ENCODE peak calls at places on chromosomes 1 and 21, in nine cellular contexts. V is RPMI8226; W is mammary epithelial cell; C is T-helper 9 cell; Y is NCI-H187; I is sigmoid colon; A is substantia nigra; G is heart right ventricle; S is activated CD8-positive, alpha-beta memory T cell treated with anti-CD3 and anti-CD28 coated beads for 1 hour. M is an unnamed sample.

GRCh38 chr1:182348916-182349747 is 42.5 kb downstream of the GLUL start:
- DNase-seq in V (no peak), W (no peak), C (no peak), Y (no peak), I (peak), A (no peak), G (peak), S (no peak), M (no peak)

GRCh38 chr1:3072948-3073519 is 4.0 kb downstream of the PRDM16 start:
- DNase-seq in V (no peak), W (no peak), C (no peak), Y (no peak), I (no peak), A (no peak), G (no peak), S (no peak), M (no peak)

GRCh38 chr1:38114633-38115032 is 68.0 kb upstream of the POU3F1 start:
- DNase-seq in V (no peak), W (no peak), C (no peak), Y (no peak), I (no peak), A (no peak), G (no peak), S (no peak), M (no peak)

GRCh38 chr1:19373206-19374126 is 61.3 kb downstream of the SLC66A1 start:
- DNase-seq in V (no peak), W (no peak), C (no peak), Y (no peak), I (no peak), A (no peak), G (no peak), S (no peak), M (no peak)

GRCh38 chr1:171965802-171966201 is 124.5 kb downstream of the DNM3 start:
- DNase-seq in V (no peak), W (peak), C (no peak), Y (no peak), I (no peak), A (no peak), G (no peak), S (no peak), M (no peak)

GRCh38 chr21:28644762-28645161 is 347.9 kb downstream of the LTN1 start:
- DNase-seq in V (no peak), W (peak), C (no peak), Y (no peak), I (no peak), A (no peak), G (no peak), S (no peak), M (no peak)

GRCh38 chr1:53316058-53316741 is 11.7 kb downstream of the LRP8 start:
- DNase-seq in V (no peak), W (no peak), C (no peak), Y (no peak), I (no peak), A (no peak), G (no peak), S (no peak), M (no peak)

GRCh38 chr1:183264132-183264531 is 78.1 kb downstream of the LAMC2 start:
- DNase-seq in V (no peak), W (no peak), C (no peak), Y (no peak), I (no peak), A (no peak), G (no peak), S (no peak), M (no peak)

GRCh38 chr1:184380468-184380867 is 6.4 kb upstream of the C1orf21 start:
- DNase-seq in V (no peak), W (no peak), C (no peak), Y (no peak), I (no peak), A (no peak), G (no peak), S (no peak), M (no peak)

GRCh38 chr1:2047749-2048729 is 2.2 kb upstream of the PRKCZ start:
- DNase-seq in V (no peak), W (no peak), C (no peak), Y (no peak), I (no peak), A (no peak), G (no peak), S (no peak), M (no peak)

GRCh38 chr1:99728494-99729235 is 37.8 kb downstream of the FRRS1 start:
- DNase-seq in V (no peak), W (peak), C (no peak), Y (no peak), I (no peak), A (no peak), G (no peak), S (no peak), M (no peak)